ENCODE peak calls at places on chromosome 17, in four cellular contexts. U is A549, O is OCI-LY7, F is Panc1. P is an unnamed sample. For H3K4me1, the result is how much of the 10 kb centered on the place peaks cover.

GRCh38 chr17:41823580-41823979 is 10.8 kb downstream of the FKBP10 start:
- DNase-seq in U (no peak), O (no peak), F (no peak), P (no peak)

GRCh38 chr17:6325741-6326140 is 109.2 kb downstream of the AIPL1 start:
- DNase-seq in U (no peak), O (no peak), F (no peak), P (no peak)

GRCh38 chr17:47324224-47325020 is 667 bp downstream of the EFCAB13 start:
- DNase-seq in U (peak), O (peak), F (peak), P (peak)

GRCh38 chr17:37605813-37606505 is 3.3 kb downstream of the SYNRG start:
- DNase-seq in U (no peak), O (peak), F (no peak), P (peak)

GRCh38 chr17:3961564-3962047 is 2.6 kb downstream of the ATP2A3 start:
- DNase-seq in U (no peak), O (peak), F (no peak), P (no peak)

GRCh38 chr17:81666342-81667191 is at the start of the genes CCDC137 and OXLD1:
- DNase-seq in U (peak), O (peak), F (peak), P (peak)

GRCh38 chr17:60493847-60494321 is 32.2 kb downstream of the APPBP2 start:
- DNase-seq in U (no peak), O (no peak), F (no peak), P (no peak)

GRCh38 chr17:65457635-65458257 is 103.7 kb downstream of the AXIN2 start:
- DNase-seq in U (no peak), O (no peak), F (no peak), P (no peak)

GRCh38 chr17:20955437-20956323 is 87.1 kb downstream of the USP22 start:
- DNase-seq in U (no peak), O (no peak), F (no peak), P (peak)

GRCh38 chr17:62860962-62861873 is 53.1 kb upstream of the MARCHF10 start:
- DNase-seq in U (no peak), O (no peak), F (no peak), P (no peak)

GRCh38 chr17:76000016-76000754 is 470 bp upstream of the CDK3 start:
- DNase-seq in U (peak), O (peak), F (no peak), P (peak)

GRCh38 chr17:63950940-63951907 is 19.1 kb upstream of the CD79B start:
- DNase-seq in U (peak), O (peak), F (peak), P (peak)

GRCh38 chr17:67359960-67360817 is 6.2 kb downstream of the PSMD12 start:
- DNase-seq in U (peak), O (peak), F (no peak), P (no peak)

GRCh38 chr17:81208651-81209050 is 14.1 kb downstream of the CEP131 start:
- DNase-seq in U (no peak), O (no peak), F (no peak), P (no peak)

GRCh38 chr17:81523139-81524062 is 4.8 kb upstream of the FSCN2 start:
- DNase-seq in U (no peak), O (peak), F (no peak), P (no peak)

GRCh38 chr17:44086364-44087311 is 16.1 kb downstream of the G6PC3 start:
- DNase-seq in U (peak), O (no peak), F (no peak), P (no peak)

GRCh38 chr17:39972271-39972670 is 8.3 kb upstream of the PSMD3 start:
- DNase-seq in U (no peak), O (no peak), F (no peak), P (no peak)

GRCh38 chr17:45132302-45132568 is at the start of gene PLCD3:
- DNase-seq in U (no peak), O (no peak), F (no peak), P (no peak)
- H3K4me1 ChIP-seq in U (half or more), O (under half), F (under half), P (half or more)

GRCh38 chr17:29619251-29619650 is 3.5 kb downstream of the CORO6 start:
- DNase-seq in U (no peak), O (peak), F (no peak), P (no peak)
- H3K27ac ChIP-seq in U (no peak), O (no peak), F (no peak), P (no peak)

DNA sequence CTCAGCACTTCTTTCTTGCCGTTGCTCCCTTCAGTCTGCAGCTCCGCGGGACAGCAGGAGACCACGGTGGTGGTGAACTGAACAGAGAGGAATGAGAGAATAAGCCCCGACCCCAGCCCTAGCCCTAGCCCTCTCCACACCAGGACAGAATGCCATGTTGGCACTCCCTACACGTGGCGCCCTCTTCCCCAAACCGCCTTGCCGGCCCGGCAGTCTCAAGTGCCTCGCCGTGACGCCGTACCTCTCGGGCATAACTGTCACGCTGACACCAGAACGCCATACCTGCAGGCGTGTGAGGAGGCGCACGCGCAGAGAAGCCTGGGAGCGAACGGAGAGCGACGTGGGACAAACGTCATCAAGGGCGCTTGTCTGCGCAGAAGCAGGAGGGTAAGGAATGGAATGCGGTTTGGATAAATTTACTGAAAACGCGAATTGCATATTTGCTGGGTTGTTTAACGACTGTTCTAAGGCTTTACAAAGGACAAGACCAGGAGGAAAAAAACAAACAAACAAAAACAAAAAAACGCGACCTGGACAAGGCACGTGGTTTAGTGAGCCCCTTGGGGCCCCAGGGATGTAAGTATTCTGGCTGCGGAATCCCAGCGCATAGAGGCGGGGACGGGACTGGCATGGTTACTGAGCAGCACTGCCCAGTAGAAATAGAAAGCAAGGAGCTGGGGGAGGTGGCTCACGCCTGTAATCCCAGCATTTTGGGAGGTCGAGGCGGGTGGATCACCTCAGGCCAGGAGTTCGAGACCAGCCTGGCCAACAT is at the start of gene AARSD1:
- DNase-seq in U (peak), O (peak), F (peak), P (peak)
- TF ChIP-seq CTCF in U (no peak), O (no peak), F (no peak), P (no peak)

GRCh38 chr17:8405499-8406016 is 7.9 kb upstream of the RNF222 start:
- DNase-seq in U (no peak), O (no peak), F (no peak), P (no peak)

GRCh38 chr17:8409966-8410881 is 12.6 kb upstream of the RNF222 start:
- DNase-seq in U (peak), O (peak), F (peak), P (peak)

GRCh38 chr17:8410882-8411238 is 13.2 kb upstream of the RNF222 start:
- DNase-seq in U (no peak), O (no peak), F (no peak), P (no peak)

GRCh38 chr17:8406174-8406573 is 8.5 kb upstream of the RNF222 start:
- DNase-seq in U (no peak), O (no peak), F (no peak), P (no peak)

GRCh38 chr17:8408371-8408770 is 10.7 kb upstream of the RNF222 start:
- DNase-seq in U (peak), O (no peak), F (no peak), P (no peak)
- H3K4me1 ChIP-seq in U (under half), O (under half), F (under half), P (under half)

DNA sequence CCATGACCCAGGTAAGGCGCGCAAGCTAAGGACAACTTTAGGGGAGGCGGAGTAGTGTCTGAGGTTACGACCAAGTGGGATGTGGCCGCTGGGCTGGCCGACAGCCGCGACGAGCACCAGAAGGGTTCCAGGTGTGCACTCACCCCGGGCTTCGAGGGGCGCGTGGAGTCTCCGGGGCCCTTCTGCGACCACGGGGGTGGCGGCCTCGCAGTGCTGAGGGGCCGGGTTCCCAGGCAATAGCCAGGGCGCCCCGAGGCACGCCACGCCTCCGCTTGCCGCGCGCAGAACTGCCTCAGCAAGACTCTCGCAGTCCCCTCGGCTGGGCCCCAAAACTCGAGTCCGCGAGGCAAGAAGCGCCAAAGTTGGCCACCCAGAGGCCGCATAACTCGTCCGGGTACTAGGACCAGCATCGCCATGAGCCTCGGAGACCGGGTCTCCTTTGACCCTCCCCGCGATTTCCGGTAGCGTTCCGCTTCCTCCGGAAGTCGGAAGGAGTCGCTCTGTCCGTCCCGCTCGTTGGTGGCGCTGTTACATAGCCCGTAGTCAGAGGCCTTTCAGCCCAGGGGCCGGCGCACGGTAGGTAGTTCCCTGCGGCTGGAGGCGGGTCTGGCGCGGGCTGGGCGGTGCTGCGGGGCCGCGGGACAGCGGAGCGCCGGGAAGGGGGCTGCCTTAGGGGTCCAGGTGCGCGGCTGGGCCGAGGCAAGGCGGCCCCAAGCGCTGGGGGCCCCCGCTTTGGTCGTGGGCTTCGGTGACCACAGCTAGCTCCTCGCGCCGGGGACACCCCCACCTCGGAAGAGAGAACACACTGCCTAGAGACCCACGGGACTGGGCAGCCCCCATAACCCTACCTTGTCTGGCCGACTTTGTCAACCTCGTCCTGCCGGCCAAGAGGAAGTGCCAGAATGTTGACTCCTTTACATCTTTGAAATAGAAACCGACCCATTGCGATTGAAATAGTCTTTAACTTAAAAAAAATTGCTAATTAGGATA is at the start of the genes ADPRM and SCO1:
- DNase-seq in U (peak), O (peak), F (peak), P (peak)
- H3K27ac ChIP-seq in U (peak), O (peak), F (peak), P (peak)

GRCh38 chr17:4969551-4970231 is 2.1 kb upstream of the SPAG7 start:
- DNase-seq in U (no peak), O (no peak), F (no peak), P (no peak)

GRCh38 chr17:4966844-4967538 is 626 bp downstream of the SPAG7 start:
- DNase-seq in U (peak), O (peak), F (peak), P (peak)

GRCh38 chr17:4967539-4968165 is at the start of gene SPAG7:
- DNase-seq in U (peak), O (peak), F (peak), P (peak)

GRCh38 chr17:4968916-4969550 is 1.4 kb upstream of the SPAG7 start:
- DNase-seq in U (peak), O (no peak), F (peak), P (no peak)

GRCh38 chr17:4968166-4968915 is 724 bp upstream of the SPAG7 start:
- DNase-seq in U (peak), O (no peak), F (no peak), P (peak)
- TF ChIP-seq CTCF in U (no peak), O (no peak), F (no peak), P (no peak)